ENCODE peak calls at places on chromosomes 5 and 9, in five cellular contexts. D, E, C, U and J are unnamed samples.

GRCh38 chr9:76756273-76756650 is 8.0 kb upstream of the PCA3 start:
- DNase-seq in U (peak; percentile 10), C (peak; percentile 49), D (peak; percentile 46), E (peak; percentile 40), J (peak; percentile 44)

GRCh38 chr9:16524078-16524477 is 346.4 kb downstream of the BNC2 start:
- DNase-seq in C (no peak), U (peak; percentile 69), D (no peak), E (no peak), J (no peak)

GRCh38 chr9:114908104-114908621 is 22.2 kb downstream of the TNFSF8 start:
- DNase-seq in U (peak; percentile 38), C (no peak), E (no peak), D (peak; percentile 34), J (peak; percentile 8)

GRCh38 chr9:122372856-122373845 is 2.3 kb downstream of the PTGS1 start:
- DNase-seq in D (no peak), E (no peak), U (no peak), C (no peak), J (no peak)

GRCh38 chr9:122053951-122054350 is 39.2 kb downstream of the TTLL11 start:
- DNase-seq in D (peak; percentile 22), E (no peak), U (no peak), C (peak; percentile 23), J (peak; percentile 52)

GRCh38 chr9:97041898-97042297 is 3.0 kb upstream of the CTSV start:
- DNase-seq in C (no peak), E (no peak), D (no peak), U (no peak), J (no peak)

GRCh38 chr5:1062761-1063568 is 48.9 kb downstream of the SLC12A7 start:
- DNase-seq in E (no peak), D (no peak), C (no peak), U (no peak), J (no peak)

GRCh38 chr5:83000448-83000847 is 76.7 kb downstream of the TMEM167A start:
- DNase-seq in D (no peak), U (no peak), C (peak; percentile 29), E (peak; percentile 5), J (peak; percentile 6)

GRCh38 chr5:118033686-118034338 is 954.5 kb downstream of the DTWD2 start:
- DNase-seq in D (no peak), C (no peak), U (no peak), E (no peak), J (no peak)

GRCh38 chr9:123996731-123997421 is 14.7 kb upstream of the LHX2 start:
- DNase-seq in D (peak; percentile 31), U (peak; percentile 81), E (peak; percentile 51), C (no peak), J (peak; percentile 16)

GRCh38 chr9:6759114-6759977 is 1.6 kb downstream of the KDM4C start:
- DNase-seq in C (peak; percentile 91), E (peak; percentile 88), U (peak; percentile 84), D (peak; percentile 89), J (peak; percentile 89)

GRCh38 chr9:87256973-87257372 is 240.7 kb upstream of the DAPK1 start:
- DNase-seq in U (no peak), E (no peak), C (no peak), D (peak; percentile 28), J (peak; percentile 64)

GRCh38 chr5:102411-103043 is 10.6 kb downstream of the PLEKHG4B start:
- DNase-seq in E (no peak), D (peak; percentile 24), U (no peak), C (peak; percentile 6), J (peak; percentile 33)

GRCh38 chr5:90547072-90547536 is 11.5 kb upstream of the ADGRV1 start:
- DNase-seq in D (no peak), E (no peak), U (no peak), C (no peak), J (no peak)

GRCh38 chr9:116212986-116213672 is 59.5 kb downstream of the PAPPA start:
- DNase-seq in C (no peak), U (no peak), D (no peak), E (no peak), J (no peak)

GRCh38 chr9:68851657-68852056 is 146.6 kb downstream of the PIP5K1B start:
- DNase-seq in C (no peak), D (peak; percentile 2), E (no peak), U (no peak), J (peak; percentile 16)

GRCh38 chr9:126304946-126305370 is 21.7 kb upstream of the MVB12B start:
- DNase-seq in U (no peak), E (no peak), D (no peak), C (no peak), J (no peak)

GRCh38 chr5:180598797-180599589 is 7.7 kb upstream of the SCGB3A1 start:
- DNase-seq in C (no peak), U (no peak), D (no peak), E (no peak), J (no peak)

GRCh38 chr9:78306222-78307076 is 9.5 kb downstream of the PSAT1 start:
- DNase-seq in C (no peak), E (no peak), D (no peak), U (no peak), J (no peak)

GRCh38 chr5:117590944-117591343 is 1016.3 kb upstream of the SEMA6A start:
- DNase-seq in U (peak; percentile 26), E (no peak), C (peak; percentile 26), D (peak; percentile 41), J (no peak)

GRCh38 chr9:127847155-127847463 is 7.3 kb downstream of the ENG start:
- DNase-seq in U (no peak), D (peak; percentile 54), E (no peak), C (no peak), J (peak; percentile 26)

GRCh38 chr9:33489070-33489469 is 15.3 kb upstream of the NOL6 start:
- DNase-seq in C (peak; percentile 27), D (no peak), E (peak; percentile 68), U (no peak), J (peak; percentile 76)

GRCh38 chr5:179153341-179153901 is 93.2 kb downstream of the ZNF354C start:
- DNase-seq in U (no peak), E (no peak), D (no peak), C (no peak), J (no peak)

GRCh38 chr9:16143947-16144890 is 591.4 kb downstream of the CCDC171 start:
- DNase-seq in U (peak; percentile 29), E (no peak), D (no peak), C (peak; percentile 35), J (no peak)

GRCh38 chr9:137411260-137411659 is 11.7 kb downstream of the EXD3 start:
- DNase-seq in D (peak; percentile 40), E (no peak), C (no peak), U (no peak), J (no peak)

GRCh38 chr5:170184007-170184687 is 48.6 kb upstream of the C5orf58 start:
- DNase-seq in U (peak; percentile 62), C (peak; percentile 52), E (peak; percentile 63), D (peak; percentile 65), J (peak; percentile 53)

GRCh38 chr9:130682490-130683121 is 11.0 kb upstream of the EXOSC2 start:
- DNase-seq in C (peak; percentile 75), E (peak; percentile 74), U (peak; percentile 64), D (peak; percentile 77), J (peak; percentile 70)

GRCh38 chr9:98854206-98854756 is 46.8 kb downstream of the GALNT12 start:
- DNase-seq in D (no peak), E (peak; percentile 88), U (no peak), C (no peak), J (peak; percentile 97)

GRCh38 chr9:70229026-70229425 is 29.8 kb upstream of the SMC5 start:
- DNase-seq in C (peak; percentile 20), U (no peak), E (no peak), D (peak; percentile 31), J (no peak)

GRCh38 chr5:122093415-122093814 is 15.4 kb upstream of the LOX start:
- DNase-seq in C (peak; percentile 70), D (peak; percentile 89), U (no peak), E (peak; percentile 91), J (peak; percentile 93)

GRCh38 chr9:21070887-21071286 is 6.9 kb downstream of the IFNB1 start:
- DNase-seq in U (no peak), E (no peak), C (no peak), D (peak; percentile 30), J (no peak)

GRCh38 chr5:111857633-111858032 is 100.6 kb upstream of the NREP start:
- DNase-seq in E (no peak), U (no peak), C (peak; percentile 20), D (peak; percentile 51), J (peak; percentile 40)

GRCh38 chr9:37582548-37583157 is 6.5 kb upstream of the FBXO10 start:
- DNase-seq in C (peak; percentile 83), U (peak; percentile 70), D (peak; percentile 85), E (peak; percentile 85), J (peak; percentile 82)

DNA sequence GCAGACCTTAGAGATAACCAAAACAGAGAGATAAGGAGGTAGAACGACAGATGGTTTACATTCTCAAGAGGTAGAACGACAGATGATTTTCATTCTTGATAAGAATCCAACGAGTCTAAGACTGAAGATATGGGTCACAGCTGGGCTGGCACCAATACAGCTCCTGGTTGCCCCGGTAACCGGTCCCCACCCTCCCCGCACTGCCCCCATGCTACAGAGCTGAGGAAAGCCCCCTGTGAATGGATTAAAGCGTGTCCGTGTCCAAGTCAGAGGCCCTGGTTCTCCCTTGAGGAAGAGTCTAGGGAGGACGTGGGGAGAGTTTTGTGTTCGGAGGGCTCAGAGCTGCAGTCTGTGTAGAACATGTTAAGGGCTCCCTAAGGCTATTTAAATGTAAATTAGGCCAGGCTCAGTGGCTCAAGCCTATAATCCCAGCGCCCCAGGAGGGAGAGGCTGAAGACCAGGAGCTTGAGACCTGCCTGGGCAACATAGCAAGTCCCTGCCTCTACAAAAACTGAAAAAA is 8.1 kb downstream of the IDNK start:
- DNase-seq in U (no peak), C (no peak), E (peak; percentile 44), D (no peak), J (no peak)
- H3K4me3 ChIP-seq in U (no peak overlapping the region), C (no peak overlapping the region), E (no peak overlapping the region), D (no peak overlapping the region), J (no peak overlapping the region)

GRCh38 chr9:14096182-14096922 is 217.6 kb downstream of the NFIB start:
- DNase-seq in E (peak; percentile 75), U (no peak), C (peak; percentile 68), D (peak; percentile 93), J (peak; percentile 62)
- H3K4me3 ChIP-seq in E (peak overlapping the region; percentile 16), U (no peak overlapping the region), C (peak overlapping the region; percentile 34), D (no peak overlapping the region), J (no peak overlapping the region)

GRCh38 chr5:80962630-80963520 is 2.7 kb downstream of the RASGRF2 start:
- DNase-seq in E (no peak), C (peak; percentile 19), D (no peak), U (no peak), J (no peak)
- H3K4me3 ChIP-seq in E (no peak overlapping the region), C (peak overlapping the region; percentile 75), D (no peak overlapping the region), U (no peak overlapping the region), J (no peak overlapping the region)

GRCh38 chr9:3243676-3244075 is 282.1 kb downstream of the RFX3 start:
- DNase-seq in D (no peak), U (no peak), C (no peak), E (no peak), J (no peak)

GRCh38 chr9:3239240-3239639 is 286.6 kb downstream of the RFX3 start:
- DNase-seq in D (no peak), C (no peak), E (no peak), U (no peak), J (no peak)

GRCh38 chr9:3238241-3238640 is 287.6 kb downstream of the RFX3 start:
- DNase-seq in D (no peak), E (peak; percentile 3), U (no peak), C (peak; percentile 20), J (peak; percentile 22)

GRCh38 chr9:3241290-3241689 is 284.5 kb downstream of the RFX3 start:
- DNase-seq in C (peak; percentile 11), E (peak; percentile 16), U (no peak), D (no peak), J (peak; percentile 29)

GRCh38 chr9:3240651-3241268 is 285.0 kb downstream of the RFX3 start:
- DNase-seq in E (peak; percentile 67), C (peak; percentile 70), U (peak; percentile 85), D (peak; percentile 77), J (peak; percentile 69)
- H3K4me3 ChIP-seq in E (no peak overlapping the region), C (no peak overlapping the region), U (no peak overlapping the region), D (no peak overlapping the region), J (no peak overlapping the region)